ENCODE peak calls at places on chromosomes 4 and X, in nine cellular contexts. V is esophagus muscularis mucosa; M is heart right ventricle; Q is suprapubic skin; H is fibroblast of lung; G is ovary; A is K562; N is CD8-positive, alpha-beta T cell; P is HCT116. F is an unnamed sample.

GRCh38 chr4:7831330-7831729 is 108.3 kb downstream of the AFAP1 start:
- DNase-seq in V (no peak), M (no peak), Q (no peak), H (peak; percentile 95), G (no peak), A (no peak), N (no peak), P (no peak), F (no peak)

GRCh38 chrX:65034292-65034640 is 58.0 kb upstream of the ZC4H2 start:
- DNase-seq in V (no peak), M (no peak), Q (no peak), H (no peak), G (no peak), A (no peak), N (no peak), P (no peak), F (no peak)

GRCh38 chrX:13717697-13718483 is 16.5 kb downstream of the TRAPPC2 start:
- DNase-seq in V (no peak), M (no peak), Q (no peak), H (peak; percentile 47), G (peak; percentile 35), A (no peak), N (no peak), P (no peak), F (no peak)

GRCh38 chr4:73452953-73453700 is 17.1 kb downstream of the AFP start:
- DNase-seq in V (no peak), M (no peak), Q (no peak), H (no peak), G (no peak), A (no peak), N (no peak), P (no peak), F (no peak)

GRCh38 chrX:55710701-55711100 is 6.8 kb upstream of the RRAGB start:
- DNase-seq in V (no peak), M (no peak), Q (no peak), H (peak; percentile 17), G (no peak), A (no peak), N (no peak), P (no peak), F (no peak)

GRCh38 chr4:40183615-40184411 is 13.0 kb upstream of the RHOH start:
- DNase-seq in V (no peak), M (no peak), Q (no peak), H (no peak), G (no peak), A (no peak), N (no peak), P (no peak), F (no peak)

GRCh38 chr4:53676402-53676871 is 85.2 kb upstream of the LNX1 start:
- DNase-seq in V (no peak), M (no peak), Q (no peak), H (peak; percentile 70), G (no peak), A (no peak), N (no peak), P (no peak), F (no peak)

GRCh38 chrX:122625821-122626220 is 558.3 kb upstream of the GRIA3 start:
- DNase-seq in V (no peak), M (no peak), Q (no peak), H (peak; percentile 47), G (no peak), A (no peak), N (no peak), P (no peak), F (no peak)

GRCh38 chr4:176287546-176287945 is 18.5 kb upstream of the ASB5 start:
- DNase-seq in V (no peak), M (no peak), Q (no peak), H (no peak), G (no peak), A (no peak), N (no peak), P (no peak), F (no peak)

GRCh38 chr4:109649872-109650271 is 53.4 kb downstream of the CASP6 start:
- DNase-seq in V (no peak), M (no peak), Q (no peak), H (no peak), G (no peak), A (no peak), N (no peak), P (no peak), F (no peak)

GRCh38 chr4:2793578-2793919 is 664 bp downstream of the SH3BP2 start:
- DNase-seq in V (no peak), M (peak; percentile 55), Q (peak; percentile 82), H (peak; percentile 53), G (peak; percentile 42), A (peak; percentile 52), N (no peak), P (peak; percentile 12), F (no peak)

GRCh38 chrX:151397741-151398070 is 700 bp downstream of the VMA21 start:
- DNase-seq in V (no peak), M (no peak), Q (no peak), H (peak; percentile 0), G (no peak), A (peak; percentile 12), N (no peak), P (no peak), F (no peak)

GRCh38 chr4:136831553-136831952 is 700.7 kb downstream of the PCDH18 start:
- DNase-seq in V (no peak), M (no peak), Q (no peak), H (no peak), G (no peak), A (no peak), N (no peak), P (peak; percentile 6), F (no peak)

GRCh38 chrX:68832101-68832416 is 3.2 kb downstream of the EFNB1 start:
- DNase-seq in V (no peak), M (peak; percentile 37), Q (no peak), H (peak; percentile 75), G (peak; percentile 48), A (no peak), N (no peak), P (no peak), F (no peak)

GRCh38 chrX:78029663-78030062 is 60.2 kb upstream of the PGAM4 start:
- DNase-seq in V (no peak), M (no peak), Q (no peak), H (peak; percentile 41), G (peak; percentile 23), A (peak; percentile 6), N (no peak), P (no peak), F (no peak)

GRCh38 chr4:74418063-74418670 is 26.8 kb upstream of the AREG start:
- DNase-seq in V (no peak), M (no peak), Q (no peak), H (peak; percentile 87), G (no peak), A (no peak), N (no peak), P (peak; percentile 81), F (no peak)

GRCh38 chr4:25767877-25768475 is 94.8 kb downstream of the SEL1L3 start:
- DNase-seq in V (no peak), M (peak; percentile 22), Q (no peak), H (peak; percentile 77), G (peak; percentile 53), A (peak; percentile 29), N (no peak), P (peak; percentile 37), F (no peak)

GRCh38 chrX:56764153-56764974 is 35.3 kb downstream of the NBDY start:
- DNase-seq in V (peak; percentile 55), M (peak; percentile 21), Q (peak; percentile 84), H (peak; percentile 76), G (peak; percentile 84), A (peak; percentile 39), N (peak; percentile 58), P (peak; percentile 19), F (peak; percentile 63)

DNA sequence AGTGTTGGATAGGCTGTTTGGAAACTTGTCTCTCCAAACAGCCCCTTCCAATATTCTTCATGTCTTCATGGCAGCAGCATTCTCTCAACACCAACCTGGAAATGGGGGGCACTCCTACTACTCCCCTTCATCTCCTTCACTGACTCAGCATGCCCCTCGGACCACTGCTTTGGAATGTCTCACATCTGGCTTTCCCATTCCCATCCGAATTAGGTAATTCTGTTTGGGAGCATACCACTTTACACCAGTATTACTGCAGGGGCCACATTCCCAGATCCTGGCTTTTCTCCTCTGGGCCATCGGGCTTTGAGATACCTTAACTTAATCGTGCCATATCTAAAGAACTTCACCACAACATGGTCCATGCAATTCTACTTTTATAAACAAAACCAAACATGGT is 100.8 kb downstream of the MAML3 start:
- DNase-seq in V (no peak), M (no peak), Q (no peak), H (no peak), G (no peak), A (no peak), N (no peak), P (no peak), F (no peak)
- H3K27ac ChIP-seq in V (no peak overlapping the region), M (no peak overlapping the region), Q (no peak overlapping the region), H (no peak overlapping the region), G (no peak overlapping the region), A (no peak overlapping the region), N (no peak overlapping the region), P (no peak overlapping the region), F (no peak overlapping the region)

DNA sequence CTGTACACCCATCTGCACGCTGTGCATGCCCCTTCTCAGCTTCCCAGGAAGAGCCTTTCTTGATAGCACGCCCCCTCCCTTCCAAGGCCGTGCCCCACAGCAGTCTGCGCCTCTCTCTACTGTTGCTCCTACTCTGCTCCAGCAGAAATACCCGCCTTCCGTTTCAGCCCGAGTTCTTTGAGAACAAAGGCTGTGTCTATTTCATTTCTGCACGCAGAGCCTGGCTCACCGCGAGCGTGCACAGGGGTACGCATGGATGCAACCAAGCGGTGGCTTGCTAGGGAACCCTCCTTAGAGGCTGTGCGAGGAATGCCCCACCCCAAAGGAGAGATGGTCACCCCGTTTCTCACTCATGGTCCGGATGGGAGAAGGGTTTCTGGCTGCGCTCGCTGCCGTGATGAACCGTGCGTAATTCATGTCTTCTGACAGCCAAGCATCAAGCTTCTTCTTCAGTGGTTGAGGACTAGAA is 448 bp downstream of the AADAT start:
- DNase-seq in V (no peak), M (no peak), Q (no peak), H (peak; percentile 49), G (peak; percentile 21), A (no peak), N (no peak), P (no peak), F (no peak)
- TF ChIP-seq CTCF in V (no peak), M (no peak), Q (no peak), H (peak; percentile 8), G (no peak), A (no peak), N (no peak), P (no peak), F (no peak)

DNA sequence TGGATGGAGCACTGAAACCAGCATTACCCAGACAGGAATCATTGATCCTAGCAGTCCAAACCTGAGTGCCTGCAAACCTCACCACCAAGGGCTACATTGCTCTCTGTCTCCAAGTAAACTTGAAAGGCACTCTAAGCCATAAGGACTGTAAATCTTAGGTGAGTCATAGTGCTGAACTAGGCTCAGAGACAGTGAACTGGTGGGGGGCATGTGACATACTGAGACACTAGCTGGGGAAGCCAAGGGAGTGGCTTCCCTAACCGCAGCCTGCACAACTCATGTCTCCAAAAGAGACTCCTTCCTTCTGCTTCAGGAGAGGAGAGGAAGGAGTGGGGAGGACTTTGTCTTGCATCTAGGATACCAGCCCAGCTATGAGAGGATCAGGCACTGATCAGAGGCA is 235.5 kb upstream of the ACTRT1 start:
- DNase-seq in V (no peak), M (no peak), Q (no peak), H (no peak), G (no peak), A (no peak), N (no peak), P (no peak), F (no peak)
- H3K9me3 ChIP-seq in V (no peaks in the 10 kb centered on the region), M (no peaks in the 10 kb centered on the region), Q (no peaks in the 10 kb centered on the region), H (no peaks in the 10 kb centered on the region), G (no peaks in the 10 kb centered on the region), A (no peaks in the 10 kb centered on the region), N (no peaks in the 10 kb centered on the region), P (no peaks in the 10 kb centered on the region), F (no peaks in the 10 kb centered on the region)

GRCh38 chr4:119016636-119017035 is 119.0 kb upstream of the MYOZ2 start:
- DNase-seq in V (no peak), M (no peak), Q (no peak), H (peak; percentile 85), G (no peak), A (no peak), N (no peak), P (no peak), F (no peak)
- H3K27ac ChIP-seq in V (peak overlapping the region; percentile 93), M (peak overlapping the region; percentile 1), Q (no peak overlapping the region), H (peak overlapping the region; percentile 45), G (peak overlapping the region; percentile 45), A (no peak overlapping the region), N (no peak overlapping the region), P (no peak overlapping the region), F (no peak overlapping the region)